ENCODE peak calls at places on chromosomes 2 and 18, in nine cellular contexts. N is Karpas-422, D is cardiac muscle cell, K is GM23248, A is PC-9, F is neural progenitor cell, P is adrenal gland, E is psoas muscle, U is RWPE2. J is an unnamed sample. For H3K4me1 and H3K27me3, the result is how much of the 10 kb centered on the place peaks cover.

GRCh38 chr2:237471457-237472186 is 15.4 kb upstream of the MLPH start:
- DNase-seq in E (peak), P (peak), K (peak), N (peak), D (peak), A (peak), U (no peak), F (peak), J (peak)

GRCh38 chr2:200353873-200354272 is 47.4 kb downstream of the SPATS2L start:
- DNase-seq in D (no peak), K (no peak), F (no peak), P (no peak), E (no peak), U (no peak), N (no peak), A (no peak), J (no peak)

GRCh38 chr18:10140461-10140911 is 226.7 kb downstream of the VAPA start:
- DNase-seq in A (no peak), D (no peak), P (no peak), E (no peak), U (no peak), K (peak), N (no peak), F (no peak), J (no peak)

GRCh38 chr2:50863856-50864255 is 168.1 kb downstream of the NRXN1 start:
- DNase-seq in E (no peak), N (no peak), A (no peak), D (no peak), P (no peak), K (no peak), F (peak), U (no peak), J (no peak)

GRCh38 chr18:55587341-55588000 is 521 bp downstream of the TCF4 start:
- DNase-seq in E (no peak), U (no peak), K (peak), D (peak), F (peak), N (peak), P (peak), A (no peak), J (peak)

GRCh38 chr2:220682616-220683015 is 889.5 kb downstream of the EPHA4 start:
- DNase-seq in K (peak), E (no peak), U (no peak), A (no peak), D (no peak), P (no peak), F (no peak), N (no peak), J (no peak)

GRCh38 chr2:181258761-181259160 is 198.4 kb upstream of the ITGA4 start:
- DNase-seq in A (no peak), F (no peak), N (no peak), P (no peak), U (no peak), D (no peak), K (peak), E (no peak), J (no peak)

GRCh38 chr2:118614856-118615255 is 232.6 kb downstream of the EN1 start:
- DNase-seq in D (peak), E (no peak), U (no peak), F (peak), K (peak), A (no peak), P (no peak), N (no peak), J (no peak)

GRCh38 chr2:111239107-111239506 is 118.4 kb downstream of the BCL2L11 start:
- DNase-seq in E (no peak), A (no peak), D (no peak), F (no peak), P (no peak), N (no peak), K (no peak), U (no peak), J (no peak)

GRCh38 chr2:171541202-171541884 is 19.1 kb downstream of the CYBRD1 start:
- DNase-seq in P (no peak), K (peak), N (peak), E (no peak), A (peak), D (no peak), U (no peak), F (no peak), J (peak)

GRCh38 chr18:35030234-35030989 is 10.8 kb upstream of the MAPRE2 start:
- DNase-seq in P (no peak), U (no peak), E (no peak), D (no peak), N (peak), K (no peak), A (no peak), F (no peak), J (no peak)

GRCh38 chr18:50468802-50469201 is 91.1 kb upstream of the MAPK4 start:
- DNase-seq in N (no peak), F (no peak), P (no peak), A (no peak), D (no peak), K (no peak), E (no peak), U (no peak), J (no peak)

GRCh38 chr2:105521176-105521575 is 122.3 kb upstream of the FHL2 start:
- DNase-seq in A (no peak), N (peak), P (no peak), E (no peak), K (peak), U (no peak), D (peak), F (peak), J (no peak)

GRCh38 chr18:68428026-68428425 is 286.9 kb downstream of the TMX3 start:
- DNase-seq in K (peak), A (no peak), D (no peak), P (no peak), E (no peak), F (no peak), U (peak), N (no peak), J (no peak)

GRCh38 chr2:191350826-191351225 is 105.6 kb downstream of the MYO1B start:
- DNase-seq in K (peak), F (no peak), A (no peak), D (no peak), E (no peak), N (no peak), P (no peak), U (no peak), J (no peak)

GRCh38 chr18:3037423-3037915 is 24.5 kb upstream of the LPIN2 start:
- DNase-seq in K (peak), A (peak), F (no peak), D (no peak), U (no peak), P (peak), N (no peak), E (no peak), J (peak)

GRCh38 chr2:231614559-231615057 is 21.9 kb downstream of the TEX44 start:
- DNase-seq in N (peak), E (peak), P (no peak), U (no peak), K (no peak), A (no peak), F (no peak), D (no peak), J (no peak)

GRCh38 chr18:8242306-8242705 is 366.9 kb upstream of the RAB12 start:
- DNase-seq in P (no peak), E (no peak), F (no peak), D (no peak), N (no peak), K (peak), U (no peak), A (no peak), J (no peak)

GRCh38 chr2:6828299-6828584 is 37.5 kb downstream of the CMPK2 start:
- DNase-seq in E (no peak), U (no peak), K (peak), D (no peak), F (peak), A (no peak), P (no peak), N (peak), J (no peak)

GRCh38 chr2:80378-80777 is 34.1 kb upstream of the FAM110C start:
- DNase-seq in F (no peak), U (no peak), A (no peak), K (no peak), P (no peak), E (no peak), D (no peak), N (no peak), J (peak)

GRCh38 chr2:69933839-69934613 is 19.1 kb downstream of the MXD1 start:
- DNase-seq in P (peak), F (no peak), D (no peak), A (peak), K (peak), E (no peak), N (no peak), U (no peak), J (no peak)

GRCh38 chr2:112148477-112148876 is 10.3 kb downstream of the FBLN7 start:
- DNase-seq in F (no peak), U (no peak), P (peak), K (peak), N (no peak), D (no peak), E (no peak), A (no peak), J (no peak)

GRCh38 chr2:85796549-85797262 is 42.9 kb downstream of the ATOH8 start:
- DNase-seq in A (no peak), K (peak), U (no peak), N (no peak), F (peak), P (no peak), D (no peak), E (peak), J (peak)

GRCh38 chr18:73613706-73614340 is 533.8 kb downstream of the FBXO15 start:
- DNase-seq in F (no peak), N (no peak), E (no peak), K (peak), P (no peak), U (no peak), A (no peak), D (no peak), J (no peak)

GRCh38 chr18:10020176-10020575 is 106.4 kb downstream of the VAPA start:
- DNase-seq in F (no peak), U (no peak), K (peak), N (no peak), D (no peak), E (no peak), A (no peak), P (no peak), J (peak)

GRCh38 chr2:64214281-64215115 is 70.3 kb upstream of the PELI1 start:
- DNase-seq in U (no peak), A (no peak), D (no peak), P (no peak), N (peak), E (no peak), K (peak), F (no peak), J (no peak)

GRCh38 chr2:37635359-37636208 is 35.9 kb downstream of the CDC42EP3 start:
- DNase-seq in E (no peak), A (no peak), P (no peak), D (no peak), F (no peak), N (no peak), K (peak), U (no peak), J (no peak)

GRCh38 chr2:180523629-180524340 is 456.6 kb upstream of the UBE2E3 start:
- DNase-seq in D (no peak), F (no peak), P (no peak), N (no peak), A (peak), K (peak), E (no peak), U (peak), J (no peak)

GRCh38 chr18:23619388-23619873 is 33.1 kb upstream of the NPC1 start:
- DNase-seq in D (peak), F (peak), U (no peak), N (no peak), A (no peak), P (peak), K (peak), E (peak), J (no peak)

GRCh38 chr2:193446967-193447366 is 1252.2 kb upstream of the TMEFF2 start:
- DNase-seq in E (no peak), A (no peak), F (no peak), N (no peak), P (no peak), K (no peak), U (no peak), D (no peak), J (no peak)

GRCh38 chr2:208983476-208983875 is 440.4 kb upstream of the MAP2 start:
- DNase-seq in E (no peak), K (no peak), D (no peak), N (no peak), F (no peak), A (peak), P (no peak), U (no peak), J (no peak)

GRCh38 chr2:156456616-156457015 is 20.4 kb downstream of the GPD2 start:
- DNase-seq in N (no peak), F (no peak), A (no peak), K (peak), E (no peak), D (no peak), P (no peak), U (no peak), J (no peak)

GRCh38 chr2:74831693-74832530 is 2.0 kb upstream of the HK2 start:
- DNase-seq in N (no peak), A (no peak), F (no peak), D (no peak), P (no peak), E (no peak), K (peak), U (no peak), J (no peak)

GRCh38 chr2:231680284-231680991 is 27.9 kb upstream of the PTMA start:
- DNase-seq in P (no peak), U (no peak), K (peak), E (no peak), F (peak), N (peak), D (no peak), A (peak), J (peak)

GRCh38 chr2:190996338-190996946 is 17.5 kb downstream of the STAT1 start:
- DNase-seq in N (peak), U (no peak), K (peak), E (no peak), F (peak), P (no peak), A (peak), D (peak), J (peak)

GRCh38 chr2:206255003-206255402 is 19.5 kb upstream of the ZDBF2 start:
- DNase-seq in A (no peak), N (no peak), F (peak), K (no peak), P (no peak), E (no peak), U (no peak), D (no peak), J (peak)

GRCh38 chr18:64444819-64445218 is 295.9 kb upstream of the LINC00305 start:
- DNase-seq in K (no peak), U (no peak), N (no peak), F (no peak), E (no peak), P (no peak), A (no peak), D (no peak), J (no peak)

GRCh38 chr2:195871326-195871725 is 197.3 kb downstream of the DNAH7 start:
- DNase-seq in E (no peak), P (no peak), U (no peak), K (no peak), D (no peak), N (no peak), F (no peak), A (no peak), J (no peak)

GRCh38 chr18:7164610-7165009 is 47.0 kb upstream of the LAMA1 start:
- DNase-seq in K (peak), E (no peak), N (peak), U (no peak), A (no peak), D (no peak), P (no peak), F (peak), J (peak)

GRCh38 chr2:73386894-73387636 is 1.4 kb downstream of the ALMS1 start:
- DNase-seq in F (no peak), A (no peak), N (peak), U (no peak), E (no peak), D (no peak), K (peak), P (no peak), J (no peak)

GRCh38 chr2:219060821-219061791 is at the start of gene IHH:
- DNase-seq in A (peak), F (peak), K (peak), P (no peak), N (no peak), D (peak), E (peak), U (no peak), J (peak)
- H3K4me3 ChIP-seq in A (no peak), F (peak), K (peak), P (no peak), N (no peak), D (peak), E (peak), U (no peak), J (peak)

DNA sequence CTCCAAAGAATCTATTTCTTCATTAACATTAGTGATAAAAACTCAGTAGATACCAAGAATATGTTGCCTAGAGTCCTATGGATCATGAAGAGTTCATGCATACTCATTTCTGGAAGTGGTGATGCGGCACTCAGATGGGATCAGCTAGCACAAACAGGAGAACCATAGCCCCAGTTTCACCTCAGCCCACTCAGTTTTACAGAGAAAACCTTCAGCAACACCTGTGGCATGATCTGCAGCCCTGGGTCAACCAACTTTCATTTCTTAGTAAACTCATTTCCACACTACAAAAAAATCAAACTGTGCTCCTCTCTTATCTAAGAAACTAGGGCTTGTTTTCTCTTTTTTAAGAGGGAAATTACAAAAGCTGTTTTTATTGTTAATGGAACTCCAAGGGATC is 569.4 kb downstream of the CCDC85A start:
- DNase-seq in A (no peak), K (no peak), N (no peak), D (no peak), F (no peak), U (no peak), E (no peak), P (no peak), J (no peak)
- H3K4me1 ChIP-seq in A (under half), K (under half), N (under half), D (under half), F (under half), U (under half), E (under half), P (under half), J (under half)

GRCh38 chr2:47721296-47721695 is 61.6 kb upstream of the MSH6 start:
- DNase-seq in E (no peak), D (no peak), A (no peak), U (no peak), F (peak), N (no peak), K (no peak), P (no peak), J (no peak)

GRCh38 chr2:47725808-47726207 is 57.1 kb upstream of the MSH6 start:
- DNase-seq in D (no peak), E (no peak), A (no peak), N (peak), F (no peak), P (peak), U (no peak), K (no peak), J (no peak)

GRCh38 chr2:47727956-47728355 is 55.0 kb upstream of the MSH6 start:
- DNase-seq in K (no peak), N (no peak), A (no peak), D (no peak), F (no peak), U (no peak), E (no peak), P (no peak), J (peak)

GRCh38 chr2:47720559-47720958 is 62.4 kb upstream of the MSH6 start:
- DNase-seq in N (no peak), P (no peak), U (no peak), F (no peak), A (no peak), D (no peak), E (no peak), K (no peak), J (no peak)

GRCh38 chr2:47724221-47724981 is 58.5 kb upstream of the MSH6 start:
- DNase-seq in A (no peak), D (no peak), K (peak), P (no peak), U (no peak), F (peak), E (no peak), N (peak), J (peak)
- H3K27me3 ChIP-seq in A (under half), D (under half), K (under half), P (under half), U (under half), F (under half), E (under half), N (under half), J (under half)

GRCh38 chr2:121647396-121647795 is 1.9 kb downstream of the CLASP1 start:
- DNase-seq in P (no peak), A (no peak), D (no peak), K (no peak), E (no peak), N (no peak), U (no peak), F (no peak), J (no peak)
- H3K4me3 ChIP-seq in P (no peak), A (peak), D (peak), K (peak), E (peak), N (peak), U (peak), F (peak), J (peak)

GRCh38 chr2:235640900-235641299 is 147.1 kb downstream of the AGAP1 start:
- DNase-seq in U (no peak), P (no peak), E (no peak), N (no peak), K (peak), F (no peak), A (no peak), D (no peak), J (no peak)

GRCh38 chr2:235639387-235639786 is 145.5 kb downstream of the AGAP1 start:
- DNase-seq in P (peak), E (peak), N (no peak), F (no peak), U (no peak), K (peak), A (no peak), D (no peak), J (no peak)

GRCh38 chr2:235638541-235639192 is 144.8 kb downstream of the AGAP1 start:
- DNase-seq in K (no peak), F (peak), D (no peak), U (no peak), P (no peak), N (peak), A (no peak), E (peak), J (no peak)

GRCh38 chr2:235641333-235641732 is 147.5 kb downstream of the AGAP1 start:
- DNase-seq in E (no peak), A (no peak), U (no peak), K (peak), N (no peak), F (no peak), P (no peak), D (peak), J (no peak)

DNA sequence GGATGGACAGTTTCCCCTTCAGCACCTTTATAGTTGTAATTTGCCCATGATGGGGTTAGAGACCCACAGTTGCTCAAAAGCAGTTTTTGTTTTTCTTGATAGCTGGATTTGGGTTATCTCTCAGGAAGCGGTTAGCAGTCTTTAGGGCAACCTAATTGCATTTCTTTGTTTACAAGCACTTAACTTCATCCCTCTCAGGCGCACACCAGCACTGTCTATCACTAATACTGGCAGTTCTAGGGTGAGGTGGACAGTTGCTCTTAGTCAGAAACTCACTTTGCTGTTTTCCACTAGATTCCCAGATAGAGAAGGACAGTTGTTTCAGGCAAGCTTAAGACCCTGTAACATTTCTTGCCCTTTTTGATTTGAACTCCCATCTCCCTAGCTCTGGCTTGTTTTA is 146.0 kb downstream of the AGAP1 start:
- DNase-seq in E (no peak), D (no peak), U (no peak), K (peak), N (no peak), A (no peak), F (no peak), P (no peak), J (no peak)
- H3K4me1 ChIP-seq in E (under half), D (under half), U (under half), K (half or more), N (under half), A (under half), F (under half), P (under half), J (under half)

GRCh38 chr2:26608557-26608956 is 32.6 kb downstream of the CIB4 start:
- DNase-seq in D (no peak), K (no peak), P (no peak), A (no peak), F (no peak), N (no peak), E (no peak), U (peak), J (no peak)
- H3K27me3 ChIP-seq in D (under half), K (half or more), P (under half), A (under half), F (under half), N (under half), E (under half), U (under half), J (under half)

J was measured in endodermal cell.